ENCODE peak calls at places on chromosomes 16 and 17, in four cellular contexts. One of them, this sample, is unnamed.

GRCh38 chr17:4331614-4332013 is 34.9 kb downstream of the UBE2G1 start:
- DNase-seq in K562: peak
- DNase-seq in GM12891: peak
- DNase-seq in GM12878: no peak
- DNase-seq in this sample: peak

GRCh38 chr17:40605301-40605700 is 40.0 kb upstream of the CCR7 start:
- DNase-seq in K562: no peak
- DNase-seq in GM12891: no peak
- DNase-seq in GM12878: no peak
- DNase-seq in this sample: no peak

GRCh38 chr17:1519678-1520077 is 3.3 kb upstream of the INPP5K start:
- DNase-seq in K562: no peak
- DNase-seq in GM12891: no peak
- DNase-seq in GM12878: no peak
- DNase-seq in this sample: no peak

GRCh38 chr17:17663160-17664072 is 17.8 kb upstream of the RAI1 start:
- DNase-seq in K562: peak
- DNase-seq in GM12891: peak
- DNase-seq in GM12878: peak
- DNase-seq in this sample: peak

GRCh38 chr17:72099919-72100318 is 20.9 kb upstream of the SOX9 start:
- DNase-seq in K562: no peak
- DNase-seq in GM12891: no peak
- DNase-seq in GM12878: no peak
- DNase-seq in this sample: no peak

GRCh38 chr17:55303008-55303493 is 38.3 kb downstream of the HLF start:
- DNase-seq in K562: no peak
- DNase-seq in GM12891: no peak
- DNase-seq in GM12878: no peak
- DNase-seq in this sample: no peak

GRCh38 chr16:23469814-23470213 is 16.8 kb upstream of the COG7 start:
- DNase-seq in K562: no peak
- DNase-seq in GM12891: no peak
- DNase-seq in GM12878: no peak
- DNase-seq in this sample: no peak

GRCh38 chr16:51607202-51607756 is 456.2 kb upstream of the SALL1 start:
- DNase-seq in K562: no peak
- DNase-seq in GM12891: no peak
- DNase-seq in GM12878: no peak
- DNase-seq in this sample: no peak

GRCh38 chr16:56295739-56296527 is 104.6 kb downstream of the GNAO1 start:
- DNase-seq in K562: no peak
- DNase-seq in GM12891: no peak
- DNase-seq in GM12878: no peak
- DNase-seq in this sample: no peak

GRCh38 chr17:35241520-35241919 is 1.4 kb upstream of the SLFN5 start:
- DNase-seq in K562: no peak
- DNase-seq in GM12891: no peak
- DNase-seq in GM12878: no peak
- DNase-seq in this sample: no peak

GRCh38 chr17:16900288-16900882 is 71.5 kb downstream of the TNFRSF13B start:
- DNase-seq in K562: no peak
- DNase-seq in GM12891: no peak
- DNase-seq in GM12878: no peak
- DNase-seq in this sample: no peak

DNA sequence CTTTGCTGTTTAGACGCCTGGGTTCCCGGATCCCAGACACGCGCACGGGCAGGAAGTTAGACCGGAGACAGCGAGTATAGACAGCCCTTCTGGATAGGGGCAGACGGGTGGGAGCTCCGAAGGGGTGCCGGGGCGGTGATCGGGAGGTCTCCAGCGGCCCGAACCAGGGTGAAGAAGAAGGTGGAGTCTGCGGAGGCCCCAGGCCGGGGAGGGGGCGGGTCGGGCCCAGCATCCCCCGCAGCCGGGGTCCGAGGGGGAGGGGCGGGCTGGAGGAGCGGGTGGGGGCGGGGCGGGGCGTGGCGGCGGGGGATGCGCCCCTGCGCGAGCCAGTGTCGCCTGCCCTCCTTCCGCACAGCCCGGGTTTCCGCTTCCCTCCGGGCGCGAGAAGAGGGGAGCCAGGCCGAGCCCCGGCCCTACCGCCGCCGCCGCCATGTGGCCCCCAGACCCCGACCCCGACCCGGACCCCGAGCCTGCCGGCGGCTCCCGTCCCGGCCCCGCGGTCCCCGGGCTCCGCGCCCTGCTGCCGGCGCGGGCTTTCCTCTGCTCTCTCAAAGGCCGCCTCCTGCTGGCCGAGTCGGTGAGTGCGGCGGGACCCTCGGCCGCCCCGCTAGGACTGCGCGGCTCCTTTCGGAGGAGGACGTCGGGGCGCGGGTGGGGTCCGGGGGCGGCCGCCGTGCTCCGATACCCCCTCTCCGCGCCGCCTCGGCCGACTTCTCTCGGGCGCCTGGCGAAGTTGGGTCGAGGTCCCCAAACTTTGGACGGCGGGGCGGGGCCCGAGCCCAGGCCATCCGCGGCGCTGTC is at the start of gene CMTM3:
- DNase-seq in K562: peak
- DNase-seq in GM12891: peak
- DNase-seq in GM12878: no peak
- DNase-seq in this sample: peak
- TF ChIP-seq POLR2AphosphoS5 in K562: no peak
- TF ChIP-seq POLR2AphosphoS5 in GM12891: no peak
- TF ChIP-seq POLR2AphosphoS5 in GM12878: no peak
- TF ChIP-seq POLR2AphosphoS5 in this sample: no peak

GRCh38 chr16:11557811-11558210 is 28.9 kb downstream of the LITAF start:
- DNase-seq in K562: no peak
- DNase-seq in GM12891: no peak
- DNase-seq in GM12878: no peak
- DNase-seq in this sample: no peak
- TF ChIP-seq TAF1 in K562: no peak
- TF ChIP-seq TAF1 in GM12891: no peak
- TF ChIP-seq TAF1 in GM12878: no peak
- TF ChIP-seq TAF1 in this sample: no peak

DNA sequence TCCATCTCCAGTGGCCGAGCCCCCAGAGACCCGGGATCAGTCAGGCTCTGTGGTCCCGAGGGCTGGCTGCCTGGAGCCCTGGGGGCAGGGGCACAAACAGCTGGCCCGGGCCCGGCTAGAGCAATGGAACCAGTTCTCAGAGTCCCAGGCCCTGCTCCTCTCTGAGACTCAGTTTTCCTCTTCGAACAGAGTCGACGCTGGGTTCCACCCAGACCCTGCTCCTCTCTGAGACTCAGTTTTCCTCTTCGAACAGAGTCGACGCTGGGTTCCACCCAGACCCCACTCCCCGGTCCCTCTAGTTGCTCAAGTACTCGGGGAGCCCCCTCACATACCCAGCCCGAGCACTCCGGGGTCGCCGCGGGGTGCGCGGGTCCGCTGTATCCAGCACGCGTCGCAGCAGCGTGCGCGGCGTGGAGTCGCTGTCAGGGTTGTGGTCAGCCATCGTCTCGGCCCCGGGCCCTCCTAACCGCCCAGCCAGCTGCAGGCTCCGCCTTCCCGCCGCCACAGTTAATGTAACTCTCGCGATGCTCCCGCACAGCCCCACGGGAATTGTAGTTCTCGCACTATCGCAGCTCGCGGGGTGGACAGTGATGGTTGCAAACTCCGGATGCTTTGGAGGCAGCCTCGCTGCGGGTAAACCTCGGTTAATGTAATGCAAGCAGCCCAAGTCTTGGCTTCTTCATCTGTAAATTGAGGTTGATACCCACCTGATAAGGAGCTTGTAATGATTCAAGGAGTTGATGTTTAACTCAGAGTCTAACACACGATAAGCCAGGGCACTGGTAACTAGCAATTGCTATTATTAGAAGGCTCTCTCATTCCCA is 8.5 kb upstream of the THAP11 start:
- DNase-seq in K562: peak
- DNase-seq in GM12891: peak
- DNase-seq in GM12878: peak
- DNase-seq in this sample: peak
- TF ChIP-seq POLR2A in K562: peak
- TF ChIP-seq POLR2A in GM12891: peak
- TF ChIP-seq POLR2A in GM12878: peak
- TF ChIP-seq POLR2A in this sample: peak

DNA sequence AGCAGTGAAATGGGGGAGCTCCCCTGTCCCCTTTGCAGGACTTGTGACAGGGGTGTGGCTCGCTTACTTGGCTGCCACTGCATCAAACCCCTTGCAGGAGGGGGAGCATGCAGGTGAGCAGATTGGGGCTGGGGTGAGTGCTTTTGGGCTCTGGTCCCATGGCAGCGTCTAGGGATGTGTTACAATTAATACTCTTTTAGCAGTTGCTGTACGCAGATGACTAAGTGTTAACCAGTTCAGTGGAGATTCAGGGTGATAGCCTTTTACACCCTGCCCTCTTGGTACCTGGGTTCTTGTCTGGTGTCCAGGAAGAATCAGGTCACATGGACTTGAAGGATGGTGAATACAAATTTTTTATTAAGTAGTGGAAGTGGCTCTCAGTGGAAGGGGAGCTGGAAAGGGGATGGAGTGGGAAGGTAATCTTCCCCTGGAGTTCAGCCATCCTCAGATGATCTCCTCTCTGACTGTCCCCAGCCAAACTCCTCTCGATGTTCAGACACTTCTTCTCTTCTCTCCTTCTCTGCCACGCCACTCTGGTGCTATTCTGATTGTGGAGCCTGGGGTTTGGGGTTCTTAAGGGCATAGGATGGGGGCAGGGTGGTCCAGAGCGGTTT is 100.1 kb downstream of the MARF1 start:
- DNase-seq in K562: no peak
- DNase-seq in GM12891: no peak
- DNase-seq in GM12878: no peak
- DNase-seq in this sample: no peak
- TF ChIP-seq POLR2AphosphoS5 in K562: no peak
- TF ChIP-seq POLR2AphosphoS5 in GM12891: no peak
- TF ChIP-seq POLR2AphosphoS5 in GM12878: no peak
- TF ChIP-seq POLR2AphosphoS5 in this sample: no peak

GRCh38 chr17:9401434-9401833 is 174.2 kb downstream of the STX8 start:
- DNase-seq in K562: no peak
- DNase-seq in GM12891: no peak
- DNase-seq in GM12878: no peak
- DNase-seq in this sample: no peak
- TF ChIP-seq TAF1 in K562: no peak
- TF ChIP-seq TAF1 in GM12891: no peak
- TF ChIP-seq TAF1 in GM12878: no peak
- TF ChIP-seq TAF1 in this sample: no peak

GRCh38 chr17:18919963-18920362 is 32.0 kb upstream of the SLC5A10 start:
- DNase-seq in K562: no peak
- DNase-seq in GM12891: no peak
- DNase-seq in GM12878: no peak
- DNase-seq in this sample: no peak
- TF ChIP-seq POLR2A in K562: no peak
- TF ChIP-seq POLR2A in GM12891: no peak
- TF ChIP-seq POLR2A in GM12878: no peak
- TF ChIP-seq POLR2A in this sample: no peak

GRCh38 chr16:58041628-58041955 is 16.0 kb downstream of the MMP15 start:
- DNase-seq in K562: no peak
- DNase-seq in GM12891: no peak
- DNase-seq in GM12878: no peak
- DNase-seq in this sample: no peak

GRCh38 chr16:58038219-58038641 is 12.7 kb downstream of the MMP15 start:
- DNase-seq in K562: no peak
- DNase-seq in GM12891: no peak
- DNase-seq in GM12878: no peak
- DNase-seq in this sample: no peak

GRCh38 chr16:58040496-58040846 is 14.9 kb downstream of the MMP15 start:
- DNase-seq in K562: no peak
- DNase-seq in GM12891: no peak
- DNase-seq in GM12878: no peak
- DNase-seq in this sample: no peak

GRCh38 chr16:58040945-58041627 is 15.5 kb downstream of the MMP15 start:
- DNase-seq in K562: no peak
- DNase-seq in GM12891: no peak
- DNase-seq in GM12878: no peak
- DNase-seq in this sample: no peak

GRCh38 chr16:58039829-58040495 is 14.4 kb downstream of the MMP15 start:
- DNase-seq in K562: no peak
- DNase-seq in GM12891: no peak
- DNase-seq in GM12878: no peak
- DNase-seq in this sample: no peak
- TF ChIP-seq POLR2AphosphoS5 in K562: no peak
- TF ChIP-seq POLR2AphosphoS5 in GM12891: no peak
- TF ChIP-seq POLR2AphosphoS5 in GM12878: no peak
- TF ChIP-seq POLR2AphosphoS5 in this sample: no peak

GRCh38 chr17:27980035-27980434 is 62.4 kb upstream of the NLK start:
- DNase-seq in K562: no peak
- DNase-seq in GM12891: no peak
- DNase-seq in GM12878: no peak
- DNase-seq in this sample: no peak
- TF ChIP-seq TAF1 in K562: no peak
- TF ChIP-seq TAF1 in GM12891: no peak
- TF ChIP-seq TAF1 in GM12878: no peak
- TF ChIP-seq TAF1 in this sample: no peak

DNA sequence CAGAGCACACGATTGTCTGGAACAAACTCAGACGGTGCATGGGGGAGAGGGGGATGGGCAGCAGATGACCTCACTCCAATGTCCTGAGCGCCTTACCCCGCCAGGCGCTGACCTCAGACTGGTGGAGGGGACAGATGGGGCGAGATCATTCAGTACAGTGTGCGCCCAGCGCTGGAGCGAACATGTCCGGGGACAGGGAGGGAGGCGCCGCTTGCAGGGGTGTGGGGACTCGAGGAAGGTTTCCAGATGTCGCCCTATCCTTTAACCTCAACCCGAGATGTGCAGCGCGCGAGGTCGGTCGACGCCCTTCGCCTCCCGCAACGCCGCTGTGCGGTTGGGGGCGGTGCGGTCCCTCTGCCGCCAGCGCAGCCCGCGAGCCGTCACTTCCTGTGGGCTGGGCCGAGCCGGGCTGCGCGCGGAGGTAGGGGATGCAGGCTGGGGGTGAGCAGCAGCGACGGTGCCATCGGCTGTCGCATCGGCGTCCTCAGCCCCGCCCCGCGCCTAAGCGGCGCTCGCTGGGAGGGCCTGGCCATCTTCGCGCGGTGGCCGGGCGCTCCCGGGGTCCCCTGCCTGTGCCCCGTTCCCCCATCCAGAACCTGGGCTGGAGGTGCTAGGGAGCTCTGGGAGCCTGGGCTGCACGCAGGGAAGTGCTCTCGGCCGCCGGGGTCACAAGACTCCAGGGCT is 5.3 kb upstream of the CDR2L start:
- DNase-seq in K562: peak
- DNase-seq in GM12891: peak
- DNase-seq in GM12878: no peak
- DNase-seq in this sample: peak
- TF ChIP-seq POLR2A in K562: peak
- TF ChIP-seq POLR2A in GM12891: no peak
- TF ChIP-seq POLR2A in GM12878: peak
- TF ChIP-seq POLR2A in this sample: no peak

This sample was measured in GM12892.